ENCODE peak calls at places on chromosome 13, in ten cellular contexts. K is cardiac muscle cell, C is fibroblast of lung, S is OCI-LY7, I is BE2C, V is epithelial cell of esophagus, G is AG04450, O is endodermal cell, X is uterus, J is fibroblast of pulmonary artery. T is an unnamed sample.

GRCh38 chr13:54636231-54636630 is 1607.6 kb downstream of the OLFM4 start:
- DNase-seq in K (no peak), C (no peak), S (no peak), I (no peak), V (no peak), G (no peak), O (no peak), X (no peak), J (no peak), T (no peak)

GRCh38 chr13:51811920-51812328 is 8.0 kb upstream of the DHRS12 start:
- DNase-seq in K (no peak), C (no peak), S (peak; percentile 67), I (no peak), V (peak; percentile 26), G (no peak), O (no peak), X (no peak), J (no peak), T (no peak)

GRCh38 chr13:113607477-113608245 is 23.1 kb downstream of the TFDP1 start:
- DNase-seq in K (no peak), C (no peak), S (no peak), I (no peak), V (no peak), G (no peak), O (no peak), X (no peak), J (no peak), T (no peak)

GRCh38 chr13:39490136-39490535 is 112.9 kb downstream of the LHFPL6 start:
- DNase-seq in K (no peak), C (peak; percentile 19), S (no peak), I (no peak), V (no peak), G (no peak), O (peak; percentile 69), X (no peak), J (no peak), T (no peak)

GRCh38 chr13:110250258-110250891 is 56.6 kb downstream of the COL4A1 start:
- DNase-seq in K (peak; percentile 82), C (peak; percentile 79), S (no peak), I (no peak), V (peak; percentile 53), G (no peak), O (no peak), X (peak; percentile 70), J (peak; percentile 91), T (peak; percentile 22)

GRCh38 chr13:98688373-98688772 is 64.1 kb downstream of the SLC15A1 start:
- DNase-seq in K (no peak), C (no peak), S (no peak), I (no peak), V (no peak), G (no peak), O (no peak), X (no peak), J (no peak), T (no peak)

GRCh38 chr13:93963266-93964131 is 516.0 kb downstream of the DCT start:
- DNase-seq in K (peak; percentile 63), C (peak; percentile 62), S (no peak), I (no peak), V (peak; percentile 25), G (no peak), O (no peak), X (no peak), J (peak; percentile 82), T (no peak)

GRCh38 chr13:112648966-112649690 is 40.7 kb upstream of the ATP11A start:
- DNase-seq in K (no peak), C (no peak), S (no peak), I (no peak), V (no peak), G (no peak), O (peak; percentile 29), X (peak; percentile 14), J (no peak), T (no peak)

GRCh38 chr13:74868044-74868443 is 613.9 kb downstream of the TBC1D4 start:
- DNase-seq in K (no peak), C (peak; percentile 39), S (no peak), I (no peak), V (peak; percentile 63), G (no peak), O (no peak), X (no peak), J (no peak), T (no peak)

GRCh38 chr13:97256343-97256783 is 34.2 kb downstream of the MBNL2 start:
- DNase-seq in K (peak; percentile 95), C (peak; percentile 99), S (no peak), I (no peak), V (peak; percentile 80), G (peak; percentile 74), O (no peak), X (no peak), J (peak; percentile 96), T (peak; percentile 79)

GRCh38 chr13:42926555-42926954 is 65.5 kb downstream of the EPSTI1 start:
- DNase-seq in K (peak; percentile 44), C (no peak), S (no peak), I (no peak), V (no peak), G (no peak), O (no peak), X (no peak), J (peak; percentile 25), T (no peak)

GRCh38 chr13:73189766-73190165 is 131.0 kb downstream of the KLF5 start:
- DNase-seq in K (no peak), C (no peak), S (no peak), I (no peak), V (no peak), G (no peak), O (peak; percentile 74), X (no peak), J (no peak), T (no peak)
- H3K4me3 ChIP-seq in K (no peak overlapping the region), C (no peak overlapping the region), S (no peak overlapping the region), I (no peak overlapping the region), V (no peak overlapping the region), G (no peak overlapping the region), O (peak overlapping the region; percentile 16), X (no peak overlapping the region), J (no peak overlapping the region), T (no peak overlapping the region)

GRCh38 chr13:72648513-72649065 is 78.8 kb downstream of the MZT1 start:
- DNase-seq in K (peak; percentile 1), C (no peak), S (no peak), I (no peak), V (peak; percentile 29), G (no peak), O (no peak), X (no peak), J (no peak), T (no peak)

GRCh38 chr13:72652681-72653080 is 74.7 kb downstream of the MZT1 start:
- DNase-seq in K (peak; percentile 0), C (peak; percentile 65), S (no peak), I (no peak), V (peak; percentile 51), G (no peak), O (no peak), X (no peak), J (peak; percentile 17), T (peak; percentile 42)

GRCh38 chr13:72656357-72656756 is 71.1 kb downstream of the MZT1 start:
- DNase-seq in K (no peak), C (no peak), S (no peak), I (no peak), V (no peak), G (no peak), O (no peak), X (no peak), J (no peak), T (no peak)

GRCh38 chr13:72645521-72645920 is 81.9 kb downstream of the MZT1 start:
- DNase-seq in K (no peak), C (no peak), S (no peak), I (no peak), V (no peak), G (no peak), O (no peak), X (no peak), J (no peak), T (no peak)

DNA sequence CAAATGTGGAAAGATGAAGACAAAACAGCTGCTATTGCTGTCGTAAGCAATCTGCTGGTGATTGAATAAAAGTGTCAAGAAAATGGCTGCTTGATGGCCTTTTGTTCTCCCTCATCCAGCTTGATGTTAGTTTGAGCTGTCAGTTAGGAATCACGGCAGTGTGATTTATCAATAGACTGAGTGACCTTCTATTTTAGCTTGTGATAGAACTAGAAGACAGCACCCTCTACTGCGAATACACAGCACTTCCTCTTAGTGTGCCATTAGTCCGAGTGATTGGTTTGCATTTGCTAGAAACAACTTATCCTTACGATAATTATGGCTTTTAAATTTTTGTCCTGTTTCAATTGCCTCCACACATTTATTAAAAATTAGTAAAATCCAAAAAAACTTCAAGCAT is 76.2 kb downstream of the MZT1 start:
- DNase-seq in K (no peak), C (peak; percentile 15), S (no peak), I (peak; percentile 19), V (peak; percentile 38), G (no peak), O (no peak), X (no peak), J (peak; percentile 5), T (no peak)
- TF ChIP-seq CTCF in K (no peak), C (peak; percentile 39), S (peak; percentile 31), I (peak; percentile 78), V (peak; percentile 50), G (peak; percentile 9), O (peak; percentile 76), X (no peak), J (peak; percentile 24), T (peak; percentile 50)

GRCh38 chr13:48398450-48399095 is 14.3 kb downstream of the LPAR6 start:
- DNase-seq in K (no peak), C (peak; percentile 30), S (no peak), I (no peak), V (peak; percentile 60), G (no peak), O (no peak), X (no peak), J (peak; percentile 37), T (no peak)
- H3K4me3 ChIP-seq in K (no peak overlapping the region), C (no peak overlapping the region), S (no peak overlapping the region), I (no peak overlapping the region), V (no peak overlapping the region), G (no peak overlapping the region), O (no peak overlapping the region), X (no peak overlapping the region), J (no peak overlapping the region), T (no peak overlapping the region)

DNA sequence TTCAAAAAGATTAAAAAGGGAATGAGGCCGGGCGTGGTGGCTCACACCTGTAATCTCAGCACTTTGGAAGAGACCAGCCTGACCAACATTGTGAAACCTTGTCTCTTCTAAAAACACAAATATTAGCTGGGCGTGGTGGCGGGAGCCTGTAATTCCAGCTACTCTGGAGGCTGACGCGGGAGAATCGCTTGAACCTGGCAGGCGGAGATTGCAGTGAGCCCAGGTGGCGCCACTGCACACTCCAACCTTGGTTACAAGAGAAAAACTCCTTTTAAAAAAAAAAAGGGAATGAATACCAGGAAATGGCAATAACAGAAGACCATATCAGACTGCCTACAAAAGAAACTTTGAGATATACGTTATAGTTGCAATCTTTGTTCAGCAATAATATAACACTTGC is 1244.5 kb downstream of the PCDH9 start:
- DNase-seq in K (no peak), C (no peak), S (no peak), I (peak; percentile 25), V (peak; percentile 30), G (no peak), O (peak; percentile 85), X (no peak), J (no peak), T (no peak)
- TF ChIP-seq CTCF in K (no peak), C (no peak), S (peak; percentile 47), I (peak; percentile 36), V (no peak), G (no peak), O (peak; percentile 69), X (no peak), J (no peak), T (no peak)